ENCODE peak calls at places on chromosomes 3 and 15, in nine cellular contexts. One of them, this sample, is unnamed.

GRCh38 chr3:192246847-192247520 is 480.4 kb downstream of the FGF12 start:
- DNase-seq in activated CD8-positive, alpha-beta memory T cell treated with anti-CD3 and anti-CD28 coated beads, Interleukin-2, amount 50 U/mL, for 48 hours: no peak
- DNase-seq in cardiac muscle cell: no peak
- DNase-seq in effector CD8-positive, alpha-beta T cell: no peak
- DNase-seq in DMS153: no peak
- DNase-seq in CD8-positive, alpha-beta memory T cell: no peak
- DNase-seq in C1 segment of cervical spinal cord: no peak
- DNase-seq in MCF 10A: peak
- DNase-seq in stimulated activated CD8-positive, alpha-beta memory T cell treated with anti-CD3 and anti-CD28 coated beads, Interleukin-7, amount 100 ng/mL, for 1 hour: no peak
- DNase-seq in this sample: no peak

GRCh38 chr15:88866295-88866881 is 29.0 kb downstream of the HAPLN3 start:
- DNase-seq in activated CD8-positive, alpha-beta memory T cell treated with anti-CD3 and anti-CD28 coated beads, Interleukin-2, amount 50 U/mL, for 48 hours: no peak
- DNase-seq in cardiac muscle cell: no peak
- DNase-seq in effector CD8-positive, alpha-beta T cell: no peak
- DNase-seq in DMS153: no peak
- DNase-seq in CD8-positive, alpha-beta memory T cell: no peak
- DNase-seq in C1 segment of cervical spinal cord: no peak
- DNase-seq in MCF 10A: no peak
- DNase-seq in stimulated activated CD8-positive, alpha-beta memory T cell treated with anti-CD3 and anti-CD28 coated beads, Interleukin-7, amount 100 ng/mL, for 1 hour: no peak
- DNase-seq in this sample: no peak

GRCh38 chr15:84833447-84833846 is 16.3 kb downstream of the ALPK3 start:
- DNase-seq in activated CD8-positive, alpha-beta memory T cell treated with anti-CD3 and anti-CD28 coated beads, Interleukin-2, amount 50 U/mL, for 48 hours: peak
- DNase-seq in cardiac muscle cell: peak
- DNase-seq in effector CD8-positive, alpha-beta T cell: no peak
- DNase-seq in DMS153: no peak
- DNase-seq in CD8-positive, alpha-beta memory T cell: no peak
- DNase-seq in C1 segment of cervical spinal cord: no peak
- DNase-seq in MCF 10A: peak
- DNase-seq in stimulated activated CD8-positive, alpha-beta memory T cell treated with anti-CD3 and anti-CD28 coated beads, Interleukin-7, amount 100 ng/mL, for 1 hour: no peak
- DNase-seq in this sample: peak

GRCh38 chr3:41267975-41268640 is 68.8 kb downstream of the CTNNB1 start:
- DNase-seq in activated CD8-positive, alpha-beta memory T cell treated with anti-CD3 and anti-CD28 coated beads, Interleukin-2, amount 50 U/mL, for 48 hours: no peak
- DNase-seq in cardiac muscle cell: peak
- DNase-seq in effector CD8-positive, alpha-beta T cell: no peak
- DNase-seq in DMS153: peak
- DNase-seq in CD8-positive, alpha-beta memory T cell: no peak
- DNase-seq in C1 segment of cervical spinal cord: no peak
- DNase-seq in MCF 10A: peak
- DNase-seq in stimulated activated CD8-positive, alpha-beta memory T cell treated with anti-CD3 and anti-CD28 coated beads, Interleukin-7, amount 100 ng/mL, for 1 hour: no peak
- DNase-seq in this sample: peak

GRCh38 chr15:91537868-91538267 is 315.6 kb upstream of the SLCO3A1 start:
- DNase-seq in activated CD8-positive, alpha-beta memory T cell treated with anti-CD3 and anti-CD28 coated beads, Interleukin-2, amount 50 U/mL, for 48 hours: no peak
- DNase-seq in cardiac muscle cell: no peak
- DNase-seq in effector CD8-positive, alpha-beta T cell: no peak
- DNase-seq in DMS153: peak
- DNase-seq in CD8-positive, alpha-beta memory T cell: no peak
- DNase-seq in C1 segment of cervical spinal cord: no peak
- DNase-seq in MCF 10A: no peak
- DNase-seq in stimulated activated CD8-positive, alpha-beta memory T cell treated with anti-CD3 and anti-CD28 coated beads, Interleukin-7, amount 100 ng/mL, for 1 hour: no peak
- DNase-seq in this sample: no peak

GRCh38 chr15:51075364-51075763 is 19.3 kb downstream of the TNFAIP8L3 start:
- DNase-seq in activated CD8-positive, alpha-beta memory T cell treated with anti-CD3 and anti-CD28 coated beads, Interleukin-2, amount 50 U/mL, for 48 hours: no peak
- DNase-seq in cardiac muscle cell: no peak
- DNase-seq in effector CD8-positive, alpha-beta T cell: no peak
- DNase-seq in DMS153: no peak
- DNase-seq in CD8-positive, alpha-beta memory T cell: no peak
- DNase-seq in C1 segment of cervical spinal cord: peak
- DNase-seq in MCF 10A: no peak
- DNase-seq in stimulated activated CD8-positive, alpha-beta memory T cell treated with anti-CD3 and anti-CD28 coated beads, Interleukin-7, amount 100 ng/mL, for 1 hour: no peak
- DNase-seq in this sample: no peak

GRCh38 chr15:25965326-25965725 is 102.2 kb upstream of the ATP10A start:
- DNase-seq in activated CD8-positive, alpha-beta memory T cell treated with anti-CD3 and anti-CD28 coated beads, Interleukin-2, amount 50 U/mL, for 48 hours: no peak
- DNase-seq in cardiac muscle cell: no peak
- DNase-seq in effector CD8-positive, alpha-beta T cell: no peak
- DNase-seq in DMS153: no peak
- DNase-seq in CD8-positive, alpha-beta memory T cell: no peak
- DNase-seq in C1 segment of cervical spinal cord: no peak
- DNase-seq in MCF 10A: no peak
- DNase-seq in stimulated activated CD8-positive, alpha-beta memory T cell treated with anti-CD3 and anti-CD28 coated beads, Interleukin-7, amount 100 ng/mL, for 1 hour: no peak
- DNase-seq in this sample: no peak

GRCh38 chr15:88769161-88769971 is 33.9 kb upstream of the ACAN start:
- DNase-seq in activated CD8-positive, alpha-beta memory T cell treated with anti-CD3 and anti-CD28 coated beads, Interleukin-2, amount 50 U/mL, for 48 hours: no peak
- DNase-seq in cardiac muscle cell: peak
- DNase-seq in effector CD8-positive, alpha-beta T cell: no peak
- DNase-seq in DMS153: no peak
- DNase-seq in CD8-positive, alpha-beta memory T cell: no peak
- DNase-seq in C1 segment of cervical spinal cord: peak
- DNase-seq in MCF 10A: no peak
- DNase-seq in stimulated activated CD8-positive, alpha-beta memory T cell treated with anti-CD3 and anti-CD28 coated beads, Interleukin-7, amount 100 ng/mL, for 1 hour: no peak
- DNase-seq in this sample: peak

GRCh38 chr3:70003119-70003518 is 3.6 kb downstream of the SAMMSON start:
- DNase-seq in activated CD8-positive, alpha-beta memory T cell treated with anti-CD3 and anti-CD28 coated beads, Interleukin-2, amount 50 U/mL, for 48 hours: no peak
- DNase-seq in cardiac muscle cell: no peak
- DNase-seq in effector CD8-positive, alpha-beta T cell: no peak
- DNase-seq in DMS153: no peak
- DNase-seq in CD8-positive, alpha-beta memory T cell: no peak
- DNase-seq in C1 segment of cervical spinal cord: no peak
- DNase-seq in MCF 10A: no peak
- DNase-seq in stimulated activated CD8-positive, alpha-beta memory T cell treated with anti-CD3 and anti-CD28 coated beads, Interleukin-7, amount 100 ng/mL, for 1 hour: no peak
- DNase-seq in this sample: no peak

GRCh38 chr3:58161435-58162398 is 49.1 kb downstream of the DNASE1L3 start:
- DNase-seq in activated CD8-positive, alpha-beta memory T cell treated with anti-CD3 and anti-CD28 coated beads, Interleukin-2, amount 50 U/mL, for 48 hours: no peak
- DNase-seq in cardiac muscle cell: peak
- DNase-seq in effector CD8-positive, alpha-beta T cell: no peak
- DNase-seq in DMS153: no peak
- DNase-seq in CD8-positive, alpha-beta memory T cell: no peak
- DNase-seq in C1 segment of cervical spinal cord: no peak
- DNase-seq in MCF 10A: peak
- DNase-seq in stimulated activated CD8-positive, alpha-beta memory T cell treated with anti-CD3 and anti-CD28 coated beads, Interleukin-7, amount 100 ng/mL, for 1 hour: no peak
- DNase-seq in this sample: peak

GRCh38 chr3:127040216-127040615 is 57.3 kb downstream of the PLXNA1 start:
- DNase-seq in activated CD8-positive, alpha-beta memory T cell treated with anti-CD3 and anti-CD28 coated beads, Interleukin-2, amount 50 U/mL, for 48 hours: no peak
- DNase-seq in cardiac muscle cell: no peak
- DNase-seq in effector CD8-positive, alpha-beta T cell: no peak
- DNase-seq in DMS153: no peak
- DNase-seq in CD8-positive, alpha-beta memory T cell: no peak
- DNase-seq in C1 segment of cervical spinal cord: no peak
- DNase-seq in MCF 10A: no peak
- DNase-seq in stimulated activated CD8-positive, alpha-beta memory T cell treated with anti-CD3 and anti-CD28 coated beads, Interleukin-7, amount 100 ng/mL, for 1 hour: no peak
- DNase-seq in this sample: no peak

GRCh38 chr3:108767258-108767657 is 10.0 kb upstream of the RETNLB start:
- DNase-seq in activated CD8-positive, alpha-beta memory T cell treated with anti-CD3 and anti-CD28 coated beads, Interleukin-2, amount 50 U/mL, for 48 hours: no peak
- DNase-seq in cardiac muscle cell: no peak
- DNase-seq in effector CD8-positive, alpha-beta T cell: no peak
- DNase-seq in DMS153: no peak
- DNase-seq in CD8-positive, alpha-beta memory T cell: no peak
- DNase-seq in C1 segment of cervical spinal cord: no peak
- DNase-seq in MCF 10A: no peak
- DNase-seq in stimulated activated CD8-positive, alpha-beta memory T cell treated with anti-CD3 and anti-CD28 coated beads, Interleukin-7, amount 100 ng/mL, for 1 hour: no peak
- DNase-seq in this sample: no peak

GRCh38 chr15:46316024-46316423 is 681.2 kb downstream of the SQOR start:
- DNase-seq in activated CD8-positive, alpha-beta memory T cell treated with anti-CD3 and anti-CD28 coated beads, Interleukin-2, amount 50 U/mL, for 48 hours: no peak
- DNase-seq in cardiac muscle cell: no peak
- DNase-seq in effector CD8-positive, alpha-beta T cell: no peak
- DNase-seq in DMS153: no peak
- DNase-seq in CD8-positive, alpha-beta memory T cell: no peak
- DNase-seq in C1 segment of cervical spinal cord: no peak
- DNase-seq in MCF 10A: no peak
- DNase-seq in stimulated activated CD8-positive, alpha-beta memory T cell treated with anti-CD3 and anti-CD28 coated beads, Interleukin-7, amount 100 ng/mL, for 1 hour: no peak
- DNase-seq in this sample: no peak

GRCh38 chr15:38084289-38084688 is 149.8 kb downstream of the TMCO5A start:
- DNase-seq in activated CD8-positive, alpha-beta memory T cell treated with anti-CD3 and anti-CD28 coated beads, Interleukin-2, amount 50 U/mL, for 48 hours: no peak
- DNase-seq in cardiac muscle cell: peak
- DNase-seq in effector CD8-positive, alpha-beta T cell: no peak
- DNase-seq in DMS153: no peak
- DNase-seq in CD8-positive, alpha-beta memory T cell: no peak
- DNase-seq in C1 segment of cervical spinal cord: no peak
- DNase-seq in MCF 10A: peak
- DNase-seq in stimulated activated CD8-positive, alpha-beta memory T cell treated with anti-CD3 and anti-CD28 coated beads, Interleukin-7, amount 100 ng/mL, for 1 hour: no peak
- DNase-seq in this sample: peak

GRCh38 chr3:42638339-42638842 is 15.1 kb upstream of the ZBTB47 start:
- DNase-seq in activated CD8-positive, alpha-beta memory T cell treated with anti-CD3 and anti-CD28 coated beads, Interleukin-2, amount 50 U/mL, for 48 hours: no peak
- DNase-seq in cardiac muscle cell: no peak
- DNase-seq in effector CD8-positive, alpha-beta T cell: no peak
- DNase-seq in DMS153: no peak
- DNase-seq in CD8-positive, alpha-beta memory T cell: no peak
- DNase-seq in C1 segment of cervical spinal cord: no peak
- DNase-seq in MCF 10A: no peak
- DNase-seq in stimulated activated CD8-positive, alpha-beta memory T cell treated with anti-CD3 and anti-CD28 coated beads, Interleukin-7, amount 100 ng/mL, for 1 hour: no peak
- DNase-seq in this sample: no peak

GRCh38 chr3:98763076-98763475 is at the start of gene ST3GAL6:
- DNase-seq in activated CD8-positive, alpha-beta memory T cell treated with anti-CD3 and anti-CD28 coated beads, Interleukin-2, amount 50 U/mL, for 48 hours: no peak
- DNase-seq in cardiac muscle cell: peak
- DNase-seq in effector CD8-positive, alpha-beta T cell: no peak
- DNase-seq in DMS153: no peak
- DNase-seq in CD8-positive, alpha-beta memory T cell: no peak
- DNase-seq in C1 segment of cervical spinal cord: no peak
- DNase-seq in MCF 10A: peak
- DNase-seq in stimulated activated CD8-positive, alpha-beta memory T cell treated with anti-CD3 and anti-CD28 coated beads, Interleukin-7, amount 100 ng/mL, for 1 hour: no peak
- DNase-seq in this sample: peak

GRCh38 chr3:124607163-124607562 is 123.1 kb upstream of the UMPS start:
- DNase-seq in activated CD8-positive, alpha-beta memory T cell treated with anti-CD3 and anti-CD28 coated beads, Interleukin-2, amount 50 U/mL, for 48 hours: no peak
- DNase-seq in cardiac muscle cell: peak
- DNase-seq in effector CD8-positive, alpha-beta T cell: no peak
- DNase-seq in DMS153: no peak
- DNase-seq in CD8-positive, alpha-beta memory T cell: no peak
- DNase-seq in C1 segment of cervical spinal cord: no peak
- DNase-seq in MCF 10A: peak
- DNase-seq in stimulated activated CD8-positive, alpha-beta memory T cell treated with anti-CD3 and anti-CD28 coated beads, Interleukin-7, amount 100 ng/mL, for 1 hour: no peak
- DNase-seq in this sample: peak

GRCh38 chr3:194269610-194270145 is 81.5 kb downstream of the CPN2 start:
- DNase-seq in activated CD8-positive, alpha-beta memory T cell treated with anti-CD3 and anti-CD28 coated beads, Interleukin-2, amount 50 U/mL, for 48 hours: peak
- DNase-seq in cardiac muscle cell: peak
- DNase-seq in effector CD8-positive, alpha-beta T cell: no peak
- DNase-seq in DMS153: no peak
- DNase-seq in CD8-positive, alpha-beta memory T cell: no peak
- DNase-seq in C1 segment of cervical spinal cord: peak
- DNase-seq in MCF 10A: no peak
- DNase-seq in stimulated activated CD8-positive, alpha-beta memory T cell treated with anti-CD3 and anti-CD28 coated beads, Interleukin-7, amount 100 ng/mL, for 1 hour: no peak
- DNase-seq in this sample: no peak

GRCh38 chr15:82533801-82534200 is 6.5 kb downstream of the RPS17 start:
- DNase-seq in activated CD8-positive, alpha-beta memory T cell treated with anti-CD3 and anti-CD28 coated beads, Interleukin-2, amount 50 U/mL, for 48 hours: peak
- DNase-seq in cardiac muscle cell: no peak
- DNase-seq in effector CD8-positive, alpha-beta T cell: no peak
- DNase-seq in DMS153: no peak
- DNase-seq in CD8-positive, alpha-beta memory T cell: no peak
- DNase-seq in C1 segment of cervical spinal cord: no peak
- DNase-seq in MCF 10A: no peak
- DNase-seq in stimulated activated CD8-positive, alpha-beta memory T cell treated with anti-CD3 and anti-CD28 coated beads, Interleukin-7, amount 100 ng/mL, for 1 hour: no peak
- DNase-seq in this sample: no peak

GRCh38 chr15:91908401-91908800 is 54.9 kb downstream of the SLCO3A1 start:
- DNase-seq in activated CD8-positive, alpha-beta memory T cell treated with anti-CD3 and anti-CD28 coated beads, Interleukin-2, amount 50 U/mL, for 48 hours: no peak
- DNase-seq in cardiac muscle cell: peak
- DNase-seq in effector CD8-positive, alpha-beta T cell: no peak
- DNase-seq in DMS153: no peak
- DNase-seq in CD8-positive, alpha-beta memory T cell: no peak
- DNase-seq in C1 segment of cervical spinal cord: no peak
- DNase-seq in MCF 10A: peak
- DNase-seq in stimulated activated CD8-positive, alpha-beta memory T cell treated with anti-CD3 and anti-CD28 coated beads, Interleukin-7, amount 100 ng/mL, for 1 hour: no peak
- DNase-seq in this sample: peak

GRCh38 chr15:94677202-94677790 is 445.9 kb downstream of the MCTP2 start:
- DNase-seq in activated CD8-positive, alpha-beta memory T cell treated with anti-CD3 and anti-CD28 coated beads, Interleukin-2, amount 50 U/mL, for 48 hours: no peak
- DNase-seq in cardiac muscle cell: no peak
- DNase-seq in effector CD8-positive, alpha-beta T cell: no peak
- DNase-seq in DMS153: peak
- DNase-seq in CD8-positive, alpha-beta memory T cell: no peak
- DNase-seq in C1 segment of cervical spinal cord: no peak
- DNase-seq in MCF 10A: peak
- DNase-seq in stimulated activated CD8-positive, alpha-beta memory T cell treated with anti-CD3 and anti-CD28 coated beads, Interleukin-7, amount 100 ng/mL, for 1 hour: no peak
- DNase-seq in this sample: peak

GRCh38 chr15:45349671-45350070 is 28.7 kb downstream of the GATM start:
- DNase-seq in activated CD8-positive, alpha-beta memory T cell treated with anti-CD3 and anti-CD28 coated beads, Interleukin-2, amount 50 U/mL, for 48 hours: no peak
- DNase-seq in cardiac muscle cell: no peak
- DNase-seq in effector CD8-positive, alpha-beta T cell: no peak
- DNase-seq in DMS153: no peak
- DNase-seq in CD8-positive, alpha-beta memory T cell: no peak
- DNase-seq in C1 segment of cervical spinal cord: no peak
- DNase-seq in MCF 10A: no peak
- DNase-seq in stimulated activated CD8-positive, alpha-beta memory T cell treated with anti-CD3 and anti-CD28 coated beads, Interleukin-7, amount 100 ng/mL, for 1 hour: no peak
- DNase-seq in this sample: no peak

GRCh38 chr15:79195239-79195638 is 87.3 kb upstream of the ANKRD34C start:
- DNase-seq in activated CD8-positive, alpha-beta memory T cell treated with anti-CD3 and anti-CD28 coated beads, Interleukin-2, amount 50 U/mL, for 48 hours: no peak
- DNase-seq in cardiac muscle cell: no peak
- DNase-seq in effector CD8-positive, alpha-beta T cell: no peak
- DNase-seq in DMS153: no peak
- DNase-seq in CD8-positive, alpha-beta memory T cell: no peak
- DNase-seq in C1 segment of cervical spinal cord: no peak
- DNase-seq in MCF 10A: no peak
- DNase-seq in stimulated activated CD8-positive, alpha-beta memory T cell treated with anti-CD3 and anti-CD28 coated beads, Interleukin-7, amount 100 ng/mL, for 1 hour: no peak
- DNase-seq in this sample: no peak

GRCh38 chr3:12608368-12608767 is 51.5 kb downstream of the MKRN2 start:
- DNase-seq in activated CD8-positive, alpha-beta memory T cell treated with anti-CD3 and anti-CD28 coated beads, Interleukin-2, amount 50 U/mL, for 48 hours: no peak
- DNase-seq in cardiac muscle cell: no peak
- DNase-seq in effector CD8-positive, alpha-beta T cell: no peak
- DNase-seq in DMS153: no peak
- DNase-seq in CD8-positive, alpha-beta memory T cell: no peak
- DNase-seq in C1 segment of cervical spinal cord: no peak
- DNase-seq in MCF 10A: no peak
- DNase-seq in stimulated activated CD8-positive, alpha-beta memory T cell treated with anti-CD3 and anti-CD28 coated beads, Interleukin-7, amount 100 ng/mL, for 1 hour: no peak
- DNase-seq in this sample: no peak

GRCh38 chr3:176939022-176939817 is 258.1 kb downstream of the TBL1XR1 start:
- DNase-seq in activated CD8-positive, alpha-beta memory T cell treated with anti-CD3 and anti-CD28 coated beads, Interleukin-2, amount 50 U/mL, for 48 hours: no peak
- DNase-seq in cardiac muscle cell: peak
- DNase-seq in effector CD8-positive, alpha-beta T cell: no peak
- DNase-seq in DMS153: peak
- DNase-seq in CD8-positive, alpha-beta memory T cell: no peak
- DNase-seq in C1 segment of cervical spinal cord: no peak
- DNase-seq in MCF 10A: peak
- DNase-seq in stimulated activated CD8-positive, alpha-beta memory T cell treated with anti-CD3 and anti-CD28 coated beads, Interleukin-7, amount 100 ng/mL, for 1 hour: no peak
- DNase-seq in this sample: peak

GRCh38 chr15:76196286-76196948 is 114.9 kb downstream of the ETFA start:
- DNase-seq in activated CD8-positive, alpha-beta memory T cell treated with anti-CD3 and anti-CD28 coated beads, Interleukin-2, amount 50 U/mL, for 48 hours: no peak
- DNase-seq in cardiac muscle cell: peak
- DNase-seq in effector CD8-positive, alpha-beta T cell: no peak
- DNase-seq in DMS153: no peak
- DNase-seq in CD8-positive, alpha-beta memory T cell: no peak
- DNase-seq in C1 segment of cervical spinal cord: peak
- DNase-seq in MCF 10A: peak
- DNase-seq in stimulated activated CD8-positive, alpha-beta memory T cell treated with anti-CD3 and anti-CD28 coated beads, Interleukin-7, amount 100 ng/mL, for 1 hour: no peak
- DNase-seq in this sample: peak

GRCh38 chr3:16512435-16513140 is 911 bp downstream of the RFTN1 start:
- DNase-seq in activated CD8-positive, alpha-beta memory T cell treated with anti-CD3 and anti-CD28 coated beads, Interleukin-2, amount 50 U/mL, for 48 hours: peak
- DNase-seq in cardiac muscle cell: no peak
- DNase-seq in effector CD8-positive, alpha-beta T cell: peak
- DNase-seq in DMS153: no peak
- DNase-seq in CD8-positive, alpha-beta memory T cell: peak
- DNase-seq in C1 segment of cervical spinal cord: no peak
- DNase-seq in MCF 10A: no peak
- DNase-seq in stimulated activated CD8-positive, alpha-beta memory T cell treated with anti-CD3 and anti-CD28 coated beads, Interleukin-7, amount 100 ng/mL, for 1 hour: no peak
- DNase-seq in this sample: no peak

GRCh38 chr15:52068004-52068403 is 44.6 kb downstream of the BCL2L10 start:
- DNase-seq in activated CD8-positive, alpha-beta memory T cell treated with anti-CD3 and anti-CD28 coated beads, Interleukin-2, amount 50 U/mL, for 48 hours: no peak
- DNase-seq in cardiac muscle cell: peak
- DNase-seq in effector CD8-positive, alpha-beta T cell: no peak
- DNase-seq in DMS153: no peak
- DNase-seq in CD8-positive, alpha-beta memory T cell: no peak
- DNase-seq in C1 segment of cervical spinal cord: no peak
- DNase-seq in MCF 10A: peak
- DNase-seq in stimulated activated CD8-positive, alpha-beta memory T cell treated with anti-CD3 and anti-CD28 coated beads, Interleukin-7, amount 100 ng/mL, for 1 hour: no peak
- DNase-seq in this sample: peak

GRCh38 chr3:188185717-188186236 is 31.8 kb downstream of the LPP start:
- DNase-seq in activated CD8-positive, alpha-beta memory T cell treated with anti-CD3 and anti-CD28 coated beads, Interleukin-2, amount 50 U/mL, for 48 hours: no peak
- DNase-seq in cardiac muscle cell: no peak
- DNase-seq in effector CD8-positive, alpha-beta T cell: no peak
- DNase-seq in DMS153: peak
- DNase-seq in CD8-positive, alpha-beta memory T cell: no peak
- DNase-seq in C1 segment of cervical spinal cord: no peak
- DNase-seq in MCF 10A: peak
- DNase-seq in stimulated activated CD8-positive, alpha-beta memory T cell treated with anti-CD3 and anti-CD28 coated beads, Interleukin-7, amount 100 ng/mL, for 1 hour: no peak
- DNase-seq in this sample: peak